ENCODE peak calls at places on chromosomes 3 and 15, in ten cellular contexts. One of them, this sample, is unnamed.

GRCh38 chr3:16286161-16286560 is 21.1 kb downstream of the OXNAD1 start:
- DNase-seq in AG08396: no peak
- DNase-seq in skeletal muscle cell: no peak
- DNase-seq in stimulated activated CD8-positive, alpha-beta memory T cell treated with anti-CD3 and anti-CD28 coated beads, Interleukin-7, amount 100 ng/mL, for 1 hour: no peak
- DNase-seq in aorta: no peak
- DNase-seq in ELF-1: no peak
- DNase-seq in ACHN: no peak
- DNase-seq in kidney epithelial cell: no peak
- DNase-seq in naive thymus-derived CD8-positive, alpha-beta T cell: peak; percentile 91
- DNase-seq in NAMALWA: no peak
- DNase-seq in this sample: no peak

GRCh38 chr3:24160424-24160823 is 215.3 kb downstream of the NR1D2 start:
- DNase-seq in AG08396: peak; percentile 18
- DNase-seq in skeletal muscle cell: no peak
- DNase-seq in stimulated activated CD8-positive, alpha-beta memory T cell treated with anti-CD3 and anti-CD28 coated beads, Interleukin-7, amount 100 ng/mL, for 1 hour: no peak
- DNase-seq in aorta: no peak
- DNase-seq in ELF-1: peak; percentile 62
- DNase-seq in ACHN: peak; percentile 31
- DNase-seq in kidney epithelial cell: no peak
- DNase-seq in naive thymus-derived CD8-positive, alpha-beta T cell: no peak
- DNase-seq in NAMALWA: no peak
- DNase-seq in this sample: no peak

GRCh38 chr3:194379651-194380050 is 10.1 kb upstream of the LRRC15 start:
- DNase-seq in AG08396: no peak
- DNase-seq in skeletal muscle cell: no peak
- DNase-seq in stimulated activated CD8-positive, alpha-beta memory T cell treated with anti-CD3 and anti-CD28 coated beads, Interleukin-7, amount 100 ng/mL, for 1 hour: no peak
- DNase-seq in aorta: no peak
- DNase-seq in ELF-1: no peak
- DNase-seq in ACHN: no peak
- DNase-seq in kidney epithelial cell: no peak
- DNase-seq in naive thymus-derived CD8-positive, alpha-beta T cell: no peak
- DNase-seq in NAMALWA: no peak
- DNase-seq in this sample: no peak

GRCh38 chr3:20039082-20039764 is 1.0 kb upstream of the KAT2B start:
- DNase-seq in AG08396: no peak
- DNase-seq in skeletal muscle cell: no peak
- DNase-seq in stimulated activated CD8-positive, alpha-beta memory T cell treated with anti-CD3 and anti-CD28 coated beads, Interleukin-7, amount 100 ng/mL, for 1 hour: no peak
- DNase-seq in aorta: no peak
- DNase-seq in ELF-1: no peak
- DNase-seq in ACHN: peak; percentile 9
- DNase-seq in kidney epithelial cell: no peak
- DNase-seq in naive thymus-derived CD8-positive, alpha-beta T cell: peak; percentile 35
- DNase-seq in NAMALWA: peak; percentile 29
- DNase-seq in this sample: no peak

GRCh38 chr3:46987485-46988401 is 8.3 kb downstream of the NBEAL2 start:
- DNase-seq in AG08396: no peak
- DNase-seq in skeletal muscle cell: no peak
- DNase-seq in stimulated activated CD8-positive, alpha-beta memory T cell treated with anti-CD3 and anti-CD28 coated beads, Interleukin-7, amount 100 ng/mL, for 1 hour: peak; percentile 68
- DNase-seq in aorta: peak; percentile 82
- DNase-seq in ELF-1: peak; percentile 81
- DNase-seq in ACHN: no peak
- DNase-seq in kidney epithelial cell: no peak
- DNase-seq in naive thymus-derived CD8-positive, alpha-beta T cell: peak; percentile 88
- DNase-seq in NAMALWA: no peak
- DNase-seq in this sample: no peak

GRCh38 chr3:22172964-22173363 is 422.0 kb upstream of the ZNF385D start:
- DNase-seq in AG08396: no peak
- DNase-seq in skeletal muscle cell: no peak
- DNase-seq in stimulated activated CD8-positive, alpha-beta memory T cell treated with anti-CD3 and anti-CD28 coated beads, Interleukin-7, amount 100 ng/mL, for 1 hour: no peak
- DNase-seq in aorta: no peak
- DNase-seq in ELF-1: no peak
- DNase-seq in ACHN: no peak
- DNase-seq in kidney epithelial cell: no peak
- DNase-seq in naive thymus-derived CD8-positive, alpha-beta T cell: no peak
- DNase-seq in NAMALWA: no peak
- DNase-seq in this sample: no peak

GRCh38 chr15:87429754-87430153 is 826.8 kb downstream of the NTRK3 start:
- DNase-seq in AG08396: no peak
- DNase-seq in skeletal muscle cell: no peak
- DNase-seq in stimulated activated CD8-positive, alpha-beta memory T cell treated with anti-CD3 and anti-CD28 coated beads, Interleukin-7, amount 100 ng/mL, for 1 hour: no peak
- DNase-seq in aorta: no peak
- DNase-seq in ELF-1: no peak
- DNase-seq in ACHN: no peak
- DNase-seq in kidney epithelial cell: no peak
- DNase-seq in naive thymus-derived CD8-positive, alpha-beta T cell: no peak
- DNase-seq in NAMALWA: no peak
- DNase-seq in this sample: no peak

GRCh38 chr3:128270559-128271492 is 117.5 kb downstream of the EEFSEC start:
- DNase-seq in AG08396: no peak
- DNase-seq in skeletal muscle cell: no peak
- DNase-seq in stimulated activated CD8-positive, alpha-beta memory T cell treated with anti-CD3 and anti-CD28 coated beads, Interleukin-7, amount 100 ng/mL, for 1 hour: no peak
- DNase-seq in aorta: no peak
- DNase-seq in ELF-1: peak; percentile 71
- DNase-seq in ACHN: no peak
- DNase-seq in kidney epithelial cell: no peak
- DNase-seq in naive thymus-derived CD8-positive, alpha-beta T cell: no peak
- DNase-seq in NAMALWA: no peak
- DNase-seq in this sample: no peak

GRCh38 chr15:68791431-68792283 is 29.0 kb downstream of the ANP32A start:
- DNase-seq in AG08396: no peak
- DNase-seq in skeletal muscle cell: no peak
- DNase-seq in stimulated activated CD8-positive, alpha-beta memory T cell treated with anti-CD3 and anti-CD28 coated beads, Interleukin-7, amount 100 ng/mL, for 1 hour: peak; percentile 15
- DNase-seq in aorta: no peak
- DNase-seq in ELF-1: peak; percentile 44
- DNase-seq in ACHN: no peak
- DNase-seq in kidney epithelial cell: no peak
- DNase-seq in naive thymus-derived CD8-positive, alpha-beta T cell: peak; percentile 83
- DNase-seq in NAMALWA: no peak
- DNase-seq in this sample: no peak

GRCh38 chr15:81301815-81302399 is 22.0 kb downstream of the STARD5 start:
- DNase-seq in AG08396: no peak
- DNase-seq in skeletal muscle cell: no peak
- DNase-seq in stimulated activated CD8-positive, alpha-beta memory T cell treated with anti-CD3 and anti-CD28 coated beads, Interleukin-7, amount 100 ng/mL, for 1 hour: no peak
- DNase-seq in aorta: peak; percentile 76
- DNase-seq in ELF-1: no peak
- DNase-seq in ACHN: no peak
- DNase-seq in kidney epithelial cell: no peak
- DNase-seq in naive thymus-derived CD8-positive, alpha-beta T cell: no peak
- DNase-seq in NAMALWA: peak; percentile 51
- DNase-seq in this sample: no peak

GRCh38 chr3:32143849-32144757 is 37.7 kb downstream of the GPD1L start:
- DNase-seq in AG08396: peak; percentile 86
- DNase-seq in skeletal muscle cell: peak; percentile 85
- DNase-seq in stimulated activated CD8-positive, alpha-beta memory T cell treated with anti-CD3 and anti-CD28 coated beads, Interleukin-7, amount 100 ng/mL, for 1 hour: peak; percentile 9
- DNase-seq in aorta: no peak
- DNase-seq in ELF-1: peak; percentile 67
- DNase-seq in ACHN: peak; percentile 84
- DNase-seq in kidney epithelial cell: peak; percentile 61
- DNase-seq in naive thymus-derived CD8-positive, alpha-beta T cell: peak; percentile 68
- DNase-seq in NAMALWA: peak; percentile 80
- DNase-seq in this sample: peak; percentile 42

GRCh38 chr3:107452436-107452835 is 70.3 kb upstream of the BBX start:
- DNase-seq in AG08396: peak; percentile 29
- DNase-seq in skeletal muscle cell: no peak
- DNase-seq in stimulated activated CD8-positive, alpha-beta memory T cell treated with anti-CD3 and anti-CD28 coated beads, Interleukin-7, amount 100 ng/mL, for 1 hour: no peak
- DNase-seq in aorta: no peak
- DNase-seq in ELF-1: no peak
- DNase-seq in ACHN: no peak
- DNase-seq in kidney epithelial cell: no peak
- DNase-seq in naive thymus-derived CD8-positive, alpha-beta T cell: no peak
- DNase-seq in NAMALWA: no peak
- DNase-seq in this sample: no peak

GRCh38 chr3:60553144-60553543 is 698.1 kb downstream of the FHIT start:
- DNase-seq in AG08396: no peak
- DNase-seq in skeletal muscle cell: no peak
- DNase-seq in stimulated activated CD8-positive, alpha-beta memory T cell treated with anti-CD3 and anti-CD28 coated beads, Interleukin-7, amount 100 ng/mL, for 1 hour: no peak
- DNase-seq in aorta: no peak
- DNase-seq in ELF-1: no peak
- DNase-seq in ACHN: no peak
- DNase-seq in kidney epithelial cell: peak; percentile 9
- DNase-seq in naive thymus-derived CD8-positive, alpha-beta T cell: no peak
- DNase-seq in NAMALWA: no peak
- DNase-seq in this sample: no peak

GRCh38 chr3:13574083-13574797 is 25.3 kb downstream of the FBLN2 start:
- DNase-seq in AG08396: no peak
- DNase-seq in skeletal muscle cell: no peak
- DNase-seq in stimulated activated CD8-positive, alpha-beta memory T cell treated with anti-CD3 and anti-CD28 coated beads, Interleukin-7, amount 100 ng/mL, for 1 hour: no peak
- DNase-seq in aorta: no peak
- DNase-seq in ELF-1: no peak
- DNase-seq in ACHN: no peak
- DNase-seq in kidney epithelial cell: no peak
- DNase-seq in naive thymus-derived CD8-positive, alpha-beta T cell: no peak
- DNase-seq in NAMALWA: no peak
- DNase-seq in this sample: no peak

GRCh38 chr3:59245879-59246501 is 196.2 kb upstream of the CFAP20DC start:
- DNase-seq in AG08396: no peak
- DNase-seq in skeletal muscle cell: no peak
- DNase-seq in stimulated activated CD8-positive, alpha-beta memory T cell treated with anti-CD3 and anti-CD28 coated beads, Interleukin-7, amount 100 ng/mL, for 1 hour: no peak
- DNase-seq in aorta: no peak
- DNase-seq in ELF-1: no peak
- DNase-seq in ACHN: no peak
- DNase-seq in kidney epithelial cell: no peak
- DNase-seq in naive thymus-derived CD8-positive, alpha-beta T cell: no peak
- DNase-seq in NAMALWA: no peak
- DNase-seq in this sample: no peak

GRCh38 chr15:28086175-28086703 is 12.9 kb downstream of the OCA2 start:
- DNase-seq in AG08396: peak; percentile 84
- DNase-seq in skeletal muscle cell: no peak
- DNase-seq in stimulated activated CD8-positive, alpha-beta memory T cell treated with anti-CD3 and anti-CD28 coated beads, Interleukin-7, amount 100 ng/mL, for 1 hour: no peak
- DNase-seq in aorta: peak; percentile 66
- DNase-seq in ELF-1: peak; percentile 68
- DNase-seq in ACHN: peak; percentile 65
- DNase-seq in kidney epithelial cell: no peak
- DNase-seq in naive thymus-derived CD8-positive, alpha-beta T cell: peak; percentile 53
- DNase-seq in NAMALWA: peak; percentile 87
- DNase-seq in this sample: no peak

GRCh38 chr15:61011576-61012336 is 217.3 kb downstream of the RORA start:
- DNase-seq in AG08396: no peak
- DNase-seq in skeletal muscle cell: no peak
- DNase-seq in stimulated activated CD8-positive, alpha-beta memory T cell treated with anti-CD3 and anti-CD28 coated beads, Interleukin-7, amount 100 ng/mL, for 1 hour: no peak
- DNase-seq in aorta: no peak
- DNase-seq in ELF-1: peak; percentile 63
- DNase-seq in ACHN: no peak
- DNase-seq in kidney epithelial cell: no peak
- DNase-seq in naive thymus-derived CD8-positive, alpha-beta T cell: no peak
- DNase-seq in NAMALWA: no peak
- DNase-seq in this sample: no peak

GRCh38 chr3:87797872-87798566 is 260.8 kb downstream of the CGGBP1 start:
- DNase-seq in AG08396: no peak
- DNase-seq in skeletal muscle cell: no peak
- DNase-seq in stimulated activated CD8-positive, alpha-beta memory T cell treated with anti-CD3 and anti-CD28 coated beads, Interleukin-7, amount 100 ng/mL, for 1 hour: no peak
- DNase-seq in aorta: no peak
- DNase-seq in ELF-1: no peak
- DNase-seq in ACHN: no peak
- DNase-seq in kidney epithelial cell: no peak
- DNase-seq in naive thymus-derived CD8-positive, alpha-beta T cell: no peak
- DNase-seq in NAMALWA: no peak
- DNase-seq in this sample: no peak

GRCh38 chr3:195221876-195222617 is 48.9 kb downstream of the XXYLT1 start:
- DNase-seq in AG08396: no peak
- DNase-seq in skeletal muscle cell: no peak
- DNase-seq in stimulated activated CD8-positive, alpha-beta memory T cell treated with anti-CD3 and anti-CD28 coated beads, Interleukin-7, amount 100 ng/mL, for 1 hour: no peak
- DNase-seq in aorta: no peak
- DNase-seq in ELF-1: no peak
- DNase-seq in ACHN: no peak
- DNase-seq in kidney epithelial cell: no peak
- DNase-seq in naive thymus-derived CD8-positive, alpha-beta T cell: no peak
- DNase-seq in NAMALWA: no peak
- DNase-seq in this sample: no peak

GRCh38 chr3:165225604-165226003 is 29.4 kb upstream of the SLITRK3 start:
- DNase-seq in AG08396: no peak
- DNase-seq in skeletal muscle cell: no peak
- DNase-seq in stimulated activated CD8-positive, alpha-beta memory T cell treated with anti-CD3 and anti-CD28 coated beads, Interleukin-7, amount 100 ng/mL, for 1 hour: no peak
- DNase-seq in aorta: no peak
- DNase-seq in ELF-1: no peak
- DNase-seq in ACHN: no peak
- DNase-seq in kidney epithelial cell: no peak
- DNase-seq in naive thymus-derived CD8-positive, alpha-beta T cell: no peak
- DNase-seq in NAMALWA: no peak
- DNase-seq in this sample: no peak

GRCh38 chr3:153043729-153044314 is 118.2 kb upstream of the RAP2B start:
- DNase-seq in AG08396: no peak
- DNase-seq in skeletal muscle cell: peak; percentile 65
- DNase-seq in stimulated activated CD8-positive, alpha-beta memory T cell treated with anti-CD3 and anti-CD28 coated beads, Interleukin-7, amount 100 ng/mL, for 1 hour: no peak
- DNase-seq in aorta: no peak
- DNase-seq in ELF-1: peak; percentile 4
- DNase-seq in ACHN: no peak
- DNase-seq in kidney epithelial cell: no peak
- DNase-seq in naive thymus-derived CD8-positive, alpha-beta T cell: no peak
- DNase-seq in NAMALWA: no peak
- DNase-seq in this sample: peak; percentile 10

GRCh38 chr3:39809181-39809994 is at the start of gene MYRIP:
- DNase-seq in AG08396: peak; percentile 51
- DNase-seq in skeletal muscle cell: no peak
- DNase-seq in stimulated activated CD8-positive, alpha-beta memory T cell treated with anti-CD3 and anti-CD28 coated beads, Interleukin-7, amount 100 ng/mL, for 1 hour: no peak
- DNase-seq in aorta: no peak
- DNase-seq in ELF-1: peak; percentile 69
- DNase-seq in ACHN: peak; percentile 62
- DNase-seq in kidney epithelial cell: no peak
- DNase-seq in naive thymus-derived CD8-positive, alpha-beta T cell: no peak
- DNase-seq in NAMALWA: no peak
- DNase-seq in this sample: no peak

GRCh38 chr3:69079269-69080159 is 651 bp downstream of the UBA3 start:
- DNase-seq in AG08396: no peak
- DNase-seq in skeletal muscle cell: no peak
- DNase-seq in stimulated activated CD8-positive, alpha-beta memory T cell treated with anti-CD3 and anti-CD28 coated beads, Interleukin-7, amount 100 ng/mL, for 1 hour: no peak
- DNase-seq in aorta: peak; percentile 52
- DNase-seq in ELF-1: peak; percentile 79
- DNase-seq in ACHN: no peak
- DNase-seq in kidney epithelial cell: no peak
- DNase-seq in naive thymus-derived CD8-positive, alpha-beta T cell: no peak
- DNase-seq in NAMALWA: peak; percentile 18
- DNase-seq in this sample: no peak

GRCh38 chr3:45534580-45535080 is 59.9 kb upstream of the LIMD1 start:
- DNase-seq in AG08396: no peak
- DNase-seq in skeletal muscle cell: no peak
- DNase-seq in stimulated activated CD8-positive, alpha-beta memory T cell treated with anti-CD3 and anti-CD28 coated beads, Interleukin-7, amount 100 ng/mL, for 1 hour: no peak
- DNase-seq in aorta: no peak
- DNase-seq in ELF-1: no peak
- DNase-seq in ACHN: no peak
- DNase-seq in kidney epithelial cell: no peak
- DNase-seq in naive thymus-derived CD8-positive, alpha-beta T cell: no peak
- DNase-seq in NAMALWA: no peak
- DNase-seq in this sample: no peak